ENCODE peak calls at places on chromosomes 13 and 19, in nine cellular contexts. E, L, S, V, X, Y, Z, D and B are unnamed samples.

GRCh38 chr13:27372896-27373295 is 51.5 kb upstream of the GTF3A start:
- DNase-seq in Y (no peak), E (no peak), V (peak), X (no peak), S (peak), Z (no peak), D (no peak), L (no peak), B (no peak)

GRCh38 chr13:64029343-64030093 is 2613.9 kb upstream of the PCDH20 start:
- DNase-seq in E (no peak), X (no peak), L (no peak), D (no peak), Y (no peak), S (no peak), Z (no peak), V (peak), B (no peak)

GRCh38 chr13:111204438-111205177 is 89.5 kb downstream of the ARHGEF7 start:
- DNase-seq in Y (no peak), Z (no peak), X (no peak), S (peak), E (peak), D (peak), L (no peak), V (peak), B (peak)

GRCh38 chr19:42411581-42412178 is 15.5 kb downstream of the LIPE start:
- DNase-seq in L (no peak), V (no peak), Y (no peak), D (no peak), Z (no peak), E (no peak), X (no peak), S (no peak), B (no peak)

GRCh38 chr13:73059460-73060250 is 850 bp downstream of the KLF5 start:
- DNase-seq in S (peak), E (peak), Z (no peak), D (peak), L (peak), Y (peak), X (peak), V (peak), B (peak)

GRCh38 chr13:30364876-30365275 is 57.4 kb upstream of the UBE2L5 start:
- DNase-seq in E (peak), L (no peak), D (no peak), V (peak), S (no peak), X (no peak), Y (no peak), Z (no peak), B (peak)

GRCh38 chr13:35838356-35838755 is 292.8 kb downstream of the DCLK1 start:
- DNase-seq in Y (peak), X (no peak), V (no peak), Z (peak), L (no peak), S (no peak), E (peak), D (peak), B (no peak)

GRCh38 chr13:31201341-31202024 is 1.7 kb downstream of the B3GLCT start:
- DNase-seq in V (no peak), S (no peak), E (peak), X (no peak), Y (peak), D (peak), Z (no peak), L (no peak), B (peak)

GRCh38 chr13:113979791-113980471 is 6.1 kb upstream of the C13orf46 start:
- DNase-seq in V (no peak), Z (no peak), D (no peak), Y (no peak), S (no peak), X (no peak), E (no peak), L (no peak), B (no peak)

GRCh38 chr13:111920932-111921705 is 145.8 kb upstream of the SOX1 start:
- DNase-seq in L (no peak), Y (no peak), E (no peak), X (no peak), Z (no peak), V (no peak), S (no peak), D (no peak), B (no peak)

GRCh38 chr19:48302600-48302959 is 22.8 kb upstream of the EMP3 start:
- DNase-seq in Y (no peak), D (no peak), E (no peak), Z (no peak), L (no peak), X (no peak), S (no peak), V (no peak), B (no peak)

GRCh38 chr13:112968910-112969691 is at the start of gene MCF2L:
- DNase-seq in L (peak), Y (peak), X (peak), D (no peak), Z (no peak), E (peak), S (peak), V (peak), B (peak)

GRCh38 chr19:37953576-37954303 is 46.7 kb downstream of the SIPA1L3 start:
- DNase-seq in Z (no peak), V (peak), L (no peak), Y (peak), S (peak), D (no peak), X (no peak), E (peak), B (peak)

GRCh38 chr19:41541990-41542584 is 33.9 kb upstream of the CEACAM21 start:
- DNase-seq in E (no peak), V (peak), X (peak), Z (peak), Y (peak), S (peak), D (peak), L (peak), B (peak)

GRCh38 chr13:25948910-25949309 is 102.9 kb downstream of the SHISA2 start:
- DNase-seq in X (no peak), L (no peak), E (peak), S (no peak), D (peak), Z (no peak), V (no peak), Y (peak), B (no peak)

GRCh38 chr19:46946611-46947238 is 72.9 kb upstream of the NPAS1 start:
- DNase-seq in X (no peak), Z (no peak), L (no peak), E (no peak), S (no peak), V (no peak), D (no peak), Y (no peak), B (no peak)

GRCh38 chr19:7701049-7701653 is 780 bp downstream of the FCER2 start:
- DNase-seq in S (no peak), L (no peak), Y (no peak), E (no peak), X (no peak), V (no peak), Z (no peak), D (no peak), B (no peak)

GRCh38 chr13:25440081-25440480 is 68.3 kb downstream of the ATP8A2 start:
- DNase-seq in V (no peak), D (no peak), L (no peak), X (no peak), Z (no peak), S (no peak), E (no peak), Y (no peak), B (no peak)

GRCh38 chr13:111458001-111458531 is 137.6 kb downstream of the TEX29 start:
- DNase-seq in V (no peak), X (no peak), E (no peak), D (no peak), L (no peak), Z (no peak), S (no peak), Y (no peak), B (no peak)

GRCh38 chr13:98134901-98135300 is 8.0 kb upstream of the FARP1 start:
- DNase-seq in D (no peak), V (no peak), Y (no peak), Z (no peak), L (no peak), E (no peak), S (no peak), X (no peak), B (no peak)

GRCh38 chr13:113098163-113098732 is 7.3 kb upstream of the F7 start:
- DNase-seq in X (no peak), Y (no peak), S (no peak), L (no peak), D (no peak), Z (no peak), E (peak), V (no peak), B (no peak)

GRCh38 chr19:14113762-14114414 is 3.7 kb downstream of the PRKACA start:
- DNase-seq in S (no peak), V (peak), X (peak), Y (peak), E (no peak), Z (peak), D (no peak), L (peak), B (no peak)

GRCh38 chr13:40578055-40578454 is 88.4 kb downstream of the FOXO1 start:
- DNase-seq in S (no peak), D (no peak), V (no peak), X (no peak), E (no peak), Z (no peak), Y (no peak), L (no peak), B (no peak)

GRCh38 chr13:113455384-113455783 is 2.1 kb upstream of the ADPRHL1 start:
- DNase-seq in Y (no peak), E (no peak), D (no peak), X (no peak), Z (no peak), S (no peak), L (no peak), V (no peak), B (no peak)

GRCh38 chr13:33132644-33133440 is 116.6 kb downstream of the KL start:
- DNase-seq in X (no peak), Z (no peak), D (no peak), E (peak), Y (no peak), S (no peak), L (no peak), V (no peak), B (no peak)

GRCh38 chr19:40565910-40566495 is 10.7 kb upstream of the SHKBP1 start:
- DNase-seq in Z (no peak), Y (no peak), S (no peak), D (no peak), L (no peak), V (no peak), X (no peak), E (no peak), B (no peak)

GRCh38 chr19:49590971-49591730 is at the start of gene PRR12:
- DNase-seq in V (peak), E (peak), L (peak), Y (peak), D (peak), X (peak), S (peak), Z (no peak), B (peak)

GRCh38 chr19:49588370-49589122 is 2.4 kb upstream of the PRR12 start:
- DNase-seq in D (no peak), Z (no peak), Y (no peak), E (no peak), S (no peak), L (no peak), V (no peak), X (no peak), B (no peak)

GRCh38 chr19:49591731-49592485 is 926 bp downstream of the PRR12 start:
- DNase-seq in E (peak), Z (no peak), D (peak), V (peak), X (peak), S (peak), Y (peak), L (peak), B (peak)

GRCh38 chr19:49589391-49589790 is 1.6 kb upstream of the PRR12 start:
- DNase-seq in Y (no peak), D (peak), Z (no peak), X (no peak), E (no peak), V (no peak), S (no peak), L (no peak), B (no peak)

DNA sequence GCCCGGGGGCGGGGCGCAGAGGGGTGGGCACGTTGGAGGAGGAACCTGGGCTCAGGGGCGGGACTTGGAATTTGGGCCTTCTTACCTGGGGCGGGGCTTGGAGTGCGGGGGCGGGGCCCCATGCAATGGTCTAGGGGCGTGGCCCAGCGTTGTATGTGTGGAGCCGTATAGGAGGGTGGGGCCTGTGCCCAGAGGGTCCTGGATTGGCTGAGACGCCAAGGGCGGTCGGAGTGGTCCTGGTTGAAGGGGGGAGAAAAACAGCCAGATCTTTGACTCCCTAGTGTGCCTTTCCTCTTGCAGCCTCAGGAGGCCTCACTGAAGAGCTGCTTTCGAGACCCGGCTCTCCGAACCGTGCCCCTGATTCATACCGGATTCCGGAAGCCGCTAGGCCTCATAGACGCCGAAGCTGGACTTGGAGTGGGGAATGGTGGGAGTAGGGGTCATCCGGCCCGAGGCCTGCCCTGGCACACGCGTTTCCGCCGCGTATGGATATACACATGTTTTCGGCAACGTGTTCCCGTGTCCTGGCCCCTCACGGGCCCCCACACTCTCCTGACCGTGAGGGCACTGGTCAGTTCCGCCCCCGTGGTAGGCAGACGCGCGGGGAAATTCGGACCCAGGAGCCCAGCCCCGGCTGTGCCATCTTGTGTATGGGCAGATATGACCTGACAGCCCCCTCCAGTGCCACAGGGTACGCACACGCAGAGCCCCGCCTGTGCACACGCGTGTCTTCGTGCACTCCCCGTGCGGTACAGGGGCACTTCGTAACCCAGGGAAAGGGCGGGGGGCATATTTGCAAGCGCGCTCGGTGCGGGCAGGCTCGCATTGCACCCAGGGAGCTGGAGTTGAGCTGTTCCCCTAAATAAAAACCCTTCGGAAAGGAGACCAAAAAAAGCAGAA is 661 bp upstream of the PRR12 start:
- DNase-seq in S (peak), Y (peak), X (peak), V (peak), E (peak), D (peak), Z (peak), L (peak), B (peak)
- TF ChIP-seq CTCF in S (no peak), Y (no peak), X (peak), V (no peak), E (peak), D (no peak), Z (no peak), L (no peak), B (no peak)

DNA sequence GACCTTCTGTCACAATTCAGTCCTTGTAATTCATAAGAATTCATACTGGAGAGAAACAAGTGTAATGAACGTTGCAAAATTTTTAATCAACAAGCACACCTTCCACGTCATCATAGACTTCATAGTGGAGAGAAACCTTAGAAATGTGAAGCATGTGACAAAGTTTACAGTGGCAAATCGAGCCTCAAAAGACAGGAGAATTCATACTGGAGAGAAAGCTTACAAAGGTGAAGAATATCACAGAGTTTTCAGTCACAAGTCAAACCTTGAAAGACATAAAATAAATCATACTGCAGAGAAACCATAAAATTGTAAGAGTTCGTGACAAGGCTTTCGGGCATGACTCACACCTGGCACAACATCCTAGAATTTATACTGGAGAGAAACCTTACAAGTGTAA is 24.6 kb downstream of the ZNF813 start:
- DNase-seq in Z (no peak), D (no peak), S (no peak), V (no peak), X (no peak), Y (no peak), E (no peak), L (no peak), B (no peak)
- TF ChIP-seq EZH2 in Z (no peak), D (no peak), S (no peak), V (no peak), X (no peak), Y (no peak), E (no peak), L (no peak), B (no peak)

GRCh38 chr19:12785431-12786011 is 5.8 kb upstream of the JUNB start:
- DNase-seq in L (no peak), X (no peak), S (no peak), Y (no peak), V (no peak), D (no peak), Z (no peak), E (no peak), B (no peak)

GRCh38 chr19:12783849-12784393 is 7.4 kb upstream of the JUNB start:
- DNase-seq in D (peak), X (no peak), E (no peak), Y (peak), L (peak), S (no peak), Z (no peak), V (no peak), B (no peak)

GRCh38 chr19:12786149-12786870 is 5.0 kb upstream of the JUNB start:
- DNase-seq in L (no peak), V (no peak), Z (no peak), S (no peak), D (no peak), Y (peak), X (no peak), E (no peak), B (no peak)

GRCh38 chr19:12784394-12784870 is 6.9 kb upstream of the JUNB start:
- DNase-seq in E (no peak), S (no peak), V (no peak), X (no peak), L (peak), Z (no peak), Y (no peak), D (peak), B (no peak)

DNA sequence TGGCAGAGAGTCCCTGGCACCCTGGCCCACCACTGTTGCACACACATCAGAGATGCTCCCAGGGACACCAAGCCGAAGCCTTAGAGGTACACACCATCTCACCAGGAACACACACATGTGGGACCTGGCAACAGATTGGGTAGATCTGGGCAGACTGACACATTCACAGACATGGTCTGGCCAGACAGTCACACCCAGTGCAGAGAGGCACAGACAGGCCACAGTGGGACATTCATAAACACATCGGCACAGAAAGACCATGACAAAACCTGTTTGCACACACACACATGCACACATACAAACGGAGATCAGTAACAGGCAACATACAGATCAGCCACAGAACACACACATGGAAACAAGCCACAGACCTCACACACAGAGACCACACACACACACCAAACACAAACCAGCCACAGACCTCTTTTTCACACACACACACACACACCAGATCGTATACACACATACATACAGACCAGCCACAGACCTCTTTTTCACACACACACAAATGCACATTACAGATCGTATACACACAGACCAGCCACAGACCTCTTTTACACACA is 6.3 kb upstream of the JUNB start:
- DNase-seq in V (no peak), E (no peak), L (no peak), Y (no peak), S (no peak), X (no peak), D (no peak), Z (no peak), B (no peak)
- H3K4me3 ChIP-seq in V (no peak), E (no peak), L (no peak), Y (no peak), S (no peak), X (no peak), D (no peak), Z (no peak), B (no peak)

GRCh38 chr13:23086951-23087350 is 93.8 kb upstream of the SGCG start:
- DNase-seq in X (no peak), Y (no peak), Z (no peak), E (peak), L (no peak), V (no peak), D (no peak), S (no peak), B (peak)

GRCh38 chr13:23081901-23082300 is 98.9 kb upstream of the SGCG start:
- DNase-seq in V (no peak), E (no peak), L (no peak), S (no peak), D (no peak), Y (no peak), X (no peak), Z (no peak), B (no peak)

GRCh38 chr13:23087884-23088283 is 92.9 kb upstream of the SGCG start:
- DNase-seq in S (peak), X (peak), E (peak), Z (peak), L (peak), D (no peak), Y (peak), V (peak), B (peak)
- TF ChIP-seq CTCF in S (peak), X (peak), E (peak), Z (peak), L (peak), D (no peak), Y (peak), V (peak), B (peak)

GRCh38 chr19:6026390-6026897 is 48.5 kb upstream of the RANBP3 start:
- DNase-seq in X (no peak), Y (no peak), D (no peak), V (no peak), Z (no peak), E (no peak), S (no peak), L (no peak), B (no peak)
- TF ChIP-seq EZH2 in X (no peak), Y (no peak), D (no peak), V (no peak), Z (no peak), E (no peak), S (no peak), L (no peak), B (no peak)

DNA sequence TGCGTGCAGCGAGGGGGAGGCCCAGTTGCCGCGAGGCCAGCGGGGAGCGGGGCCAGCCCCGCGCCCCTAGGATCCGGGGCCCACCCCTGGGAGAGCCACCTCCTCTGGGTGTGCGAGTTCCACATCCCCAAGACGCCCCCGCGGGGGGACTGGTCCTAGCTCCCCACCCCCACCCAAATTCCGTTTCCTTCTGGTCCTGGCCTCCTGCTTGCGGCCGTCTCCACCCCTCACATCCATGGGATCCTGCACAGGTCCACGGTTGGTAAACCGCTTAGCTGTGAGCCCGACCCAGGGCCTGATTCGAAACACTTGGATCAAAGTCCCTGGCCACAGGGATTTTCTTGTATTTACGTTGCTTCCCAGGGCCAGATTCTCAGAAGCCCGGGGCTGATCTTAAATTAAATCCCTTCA is 324 bp upstream of the FBXO17 start:
- DNase-seq in X (no peak), D (no peak), S (peak), V (peak), Y (no peak), Z (no peak), E (peak), L (no peak), B (peak)
- H3K4me3 ChIP-seq in X (no peak), D (no peak), S (peak), V (peak), Y (no peak), Z (peak), E (peak), L (peak), B (peak)

DNA sequence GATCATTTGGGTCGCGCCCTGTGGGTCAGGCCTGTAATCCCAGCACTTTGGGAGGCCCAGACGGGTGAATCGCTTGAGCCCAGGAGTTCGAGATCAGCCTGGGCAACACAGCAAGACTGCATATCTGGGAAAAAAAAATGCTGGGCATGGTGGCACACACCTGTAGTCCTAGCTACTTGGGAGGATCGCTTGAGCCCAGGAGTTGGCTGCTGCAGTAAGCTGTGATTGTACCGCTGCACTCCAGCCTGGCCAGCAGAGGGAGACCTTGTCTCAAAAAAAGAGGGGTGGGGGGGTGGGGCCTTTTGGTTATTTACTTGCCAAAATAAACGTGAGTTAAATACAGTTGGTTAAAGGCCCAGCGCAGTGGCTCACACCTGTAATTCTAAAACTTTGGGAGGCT is 9.8 kb upstream of the ZNF544 start:
- DNase-seq in E (no peak), D (no peak), V (peak), Z (peak), Y (peak), S (peak), L (peak), X (peak), B (peak)
- TF ChIP-seq CTCF in E (peak), D (no peak), V (peak), Z (peak), Y (peak), S (peak), L (peak), X (peak), B (peak)